ENCODE peak calls at places on chromosomes 12 and 14, in five cellular contexts. I, B, S, O and Z are unnamed samples.

GRCh38 chr12:104482748-104483147 is 26.0 kb downstream of the CHST11 start:
- DNase-seq in S (no peak), O (no peak), I (no peak), B (no peak), Z (no peak)

GRCh38 chr12:3432176-3432742 is 58.7 kb upstream of the PRMT8 start:
- DNase-seq in B (peak), O (no peak), S (no peak), I (no peak), Z (no peak)

GRCh38 chr12:52524898-52525591 is 4.9 kb upstream of the KRT5 start:
- DNase-seq in I (no peak), O (no peak), S (no peak), B (no peak), Z (no peak)

GRCh38 chr12:122790393-122791075 is 16.2 kb downstream of the CCDC62 start:
- DNase-seq in I (no peak), O (no peak), B (no peak), S (no peak), Z (no peak)

GRCh38 chr14:64074961-64075619 is 219.1 kb downstream of the ESR2 start:
- DNase-seq in I (no peak), S (no peak), O (no peak), B (no peak), Z (no peak)

GRCh38 chr14:103057028-103057371 is 349 bp downstream of the CDC42BPB start:
- DNase-seq in B (no peak), O (peak), S (no peak), I (peak), Z (peak)

GRCh38 chr12:52631264-52631663 is 12.9 kb upstream of the KRT73 start:
- DNase-seq in B (no peak), I (no peak), S (no peak), O (no peak), Z (no peak)

GRCh38 chr12:2291182-2291832 is 238.5 kb downstream of the CACNA1C start:
- DNase-seq in S (no peak), B (peak), I (peak), O (peak), Z (peak)

GRCh38 chr14:32190713-32191112 is 11.1 kb upstream of the RNU6-7 start:
- DNase-seq in I (no peak), O (no peak), B (no peak), S (no peak), Z (no peak)

GRCh38 chr12:30830751-30831150 is 76.0 kb upstream of the CAPRIN2 start:
- DNase-seq in I (no peak), B (no peak), O (no peak), S (no peak), Z (no peak)

GRCh38 chr12:121575051-121575450 is 5.8 kb downstream of the KDM2B start:
- DNase-seq in S (no peak), I (no peak), O (no peak), B (no peak), Z (no peak)

GRCh38 chr12:30626847-30627246 is 68.8 kb downstream of the IPO8 start:
- DNase-seq in B (peak), S (no peak), O (no peak), I (no peak), Z (no peak)

GRCh38 chr12:91406920-91407341 is 224.3 kb upstream of the DCN start:
- DNase-seq in S (peak), B (no peak), I (no peak), O (no peak), Z (no peak)

GRCh38 chr12:11499802-11500201 is 104.4 kb upstream of the PRB2 start:
- DNase-seq in I (no peak), B (no peak), O (no peak), S (no peak), Z (no peak)

GRCh38 chr12:93743999-93744689 is 67.0 kb downstream of the CRADD start:
- DNase-seq in S (no peak), I (no peak), O (no peak), B (no peak), Z (no peak)

GRCh38 chr14:72024043-72024407 is 91.8 kb downstream of the RGS6 start:
- DNase-seq in B (peak), S (peak), I (peak), O (peak), Z (peak)

GRCh38 chr14:101177301-101178055 is 274.0 kb upstream of the RTL1 start:
- DNase-seq in B (no peak), S (no peak), I (no peak), O (peak), Z (no peak)

GRCh38 chr14:101174522-101174838 is 271.0 kb upstream of the RTL1 start:
- DNase-seq in O (peak), I (no peak), S (no peak), B (no peak), Z (no peak)

GRCh38 chr14:101176535-101177205 is 273.1 kb upstream of the RTL1 start:
- DNase-seq in B (no peak), O (peak), S (no peak), I (no peak), Z (no peak)

GRCh38 chr14:101174980-101175606 is 271.6 kb upstream of the RTL1 start:
- DNase-seq in O (peak), B (no peak), I (no peak), S (no peak), Z (no peak)

GRCh38 chr14:101175731-101176534 is 272.4 kb upstream of the RTL1 start:
- DNase-seq in S (no peak), I (no peak), B (no peak), O (peak), Z (no peak)
- TF ChIP-seq FOXM1 in S (no peak), I (no peak), B (no peak), O (no peak), Z (no peak)

DNA sequence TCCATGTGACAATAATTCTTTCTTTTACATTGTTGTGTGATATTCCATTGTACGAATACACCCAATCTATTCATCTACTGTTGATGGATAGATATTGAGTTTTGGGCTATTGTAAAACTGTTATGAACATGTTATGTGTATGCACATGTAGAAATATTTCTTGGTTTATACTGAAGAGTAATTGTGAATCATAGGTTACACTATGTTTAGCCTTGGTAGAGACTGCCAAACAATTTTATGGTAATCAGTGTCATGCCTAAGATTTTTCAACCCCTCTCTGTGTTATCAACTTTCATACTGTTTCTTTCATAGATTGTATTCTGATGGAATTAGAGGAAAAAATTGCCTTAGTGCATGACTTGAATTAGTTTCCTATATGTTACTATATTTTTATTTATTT is 39.5 kb downstream of the FRMD6 start:
- DNase-seq in S (no peak), I (no peak), O (no peak), B (no peak), Z (no peak)
- TF ChIP-seq FOXM1 in S (no peak), I (no peak), O (no peak), B (no peak), Z (no peak)

GRCh38 chr12:67525500-67525884 is 123.1 kb upstream of the DYRK2 start:
- DNase-seq in I (no peak), O (no peak), B (no peak), S (no peak), Z (no peak)
- TF ChIP-seq FOXM1 in I (no peak), O (no peak), B (no peak), S (no peak), Z (no peak)

GRCh38 chr12:116403546-116403945 is 126.1 kb upstream of the MED13L start:
- DNase-seq in I (no peak), O (no peak), B (no peak), S (no peak), Z (no peak)

GRCh38 chr12:116402163-116402939 is 124.9 kb upstream of the MED13L start:
- DNase-seq in S (no peak), I (no peak), B (no peak), O (no peak), Z (no peak)

GRCh38 chr12:116408489-116409217 is 131.2 kb upstream of the MED13L start:
- DNase-seq in O (no peak), I (no peak), S (no peak), B (no peak), Z (no peak)

GRCh38 chr12:116404913-116405611 is 127.6 kb upstream of the MED13L start:
- DNase-seq in I (no peak), S (no peak), B (no peak), O (no peak), Z (no peak)

GRCh38 chr12:116406529-116406928 is 129.0 kb upstream of the MED13L start:
- DNase-seq in S (no peak), I (peak), O (no peak), B (peak), Z (peak)
- TF ChIP-seq FOXM1 in S (no peak), I (no peak), O (no peak), B (no peak), Z (no peak)

GRCh38 chr12:119682635-119683340 is 14.9 kb downstream of the PRKAB1 start:
- DNase-seq in I (no peak), O (no peak), S (peak), B (no peak), Z (no peak)
- TF ChIP-seq FOXM1 in I (no peak), O (no peak), S (no peak), B (no peak), Z (no peak)